ENCODE peak calls at places on chromosomes 1 and 21, in seven cellular contexts. O, H, K, J, F, G and S are unnamed samples.
A peak's percentile ranks its signal among the peaks of the same experiment; 100 is the strongest.

GRCh38 chr21:25313891-25314646 is 293.2 kb downstream of the MRPL39 start:
- DNase-seq in O (no peak), H (no peak), K (no peak), J (no peak), F (peak; percentile 56), G (no peak), S (no peak)

GRCh38 chr1:15543589-15544568 is 17.2 kb downstream of the DNAJC16 start:
- DNase-seq in O (no peak), H (no peak), K (no peak), J (peak; percentile 50), F (peak; percentile 81), G (no peak), S (no peak)

GRCh38 chr1:115492880-115493279 is 148.9 kb upstream of the VANGL1 start:
- DNase-seq in O (no peak), H (no peak), K (no peak), J (peak; percentile 15), F (peak; percentile 75), G (no peak), S (no peak)

GRCh38 chr1:53294557-53294956 is 33.3 kb downstream of the LRP8 start:
- DNase-seq in O (no peak), H (no peak), K (no peak), J (peak; percentile 48), F (peak; percentile 88), G (no peak), S (no peak)

GRCh38 chr1:227732586-227733308 is 2.4 kb downstream of the JMJD4 start:
- DNase-seq in O (no peak), H (peak; percentile 13), K (no peak), J (no peak), F (no peak), G (no peak), S (no peak)

GRCh38 chr1:171664976-171665375 is 12.5 kb upstream of the MYOC start:
- DNase-seq in O (no peak), H (no peak), K (no peak), J (no peak), F (peak; percentile 53), G (no peak), S (no peak)

GRCh38 chr1:3529099-3529729 is 74.7 kb downstream of the ARHGEF16 start:
- DNase-seq in O (no peak), H (no peak), K (peak; percentile 91), J (no peak), F (peak; percentile 54), G (no peak), S (peak; percentile 92)

GRCh38 chr1:108643492-108644333 is 17.2 kb downstream of the HENMT1 start:
- DNase-seq in O (peak; percentile 17), H (no peak), K (peak; percentile 68), J (peak; percentile 71), F (peak; percentile 80), G (no peak), S (peak; percentile 57)

GRCh38 chr1:44786841-44787426 is 1.0 kb downstream of the BEST4 start:
- DNase-seq in O (no peak), H (no peak), K (no peak), J (no peak), F (peak; percentile 23), G (no peak), S (no peak)

GRCh38 chr1:47805826-47806450 is 191.2 kb downstream of the TRABD2B start:
- DNase-seq in O (no peak), H (no peak), K (no peak), J (no peak), F (no peak), G (no peak), S (no peak)

GRCh38 chr1:182845379-182845778 is 6.2 kb downstream of the DHX9 start:
- DNase-seq in O (no peak), H (no peak), K (no peak), J (no peak), F (no peak), G (no peak), S (no peak)

GRCh38 chr1:12437629-12438028 is 180.4 kb downstream of the DHRS3 start:
- DNase-seq in O (no peak), H (no peak), K (no peak), J (no peak), F (no peak), G (no peak), S (no peak)
- H3K4me1 ChIP-seq in O (peaks cover 18% of the 10 kb centered on the region), H (no peaks in the 10 kb centered on the region), K (peaks cover 27% of the 10 kb centered on the region), J (peaks cover 18% of the 10 kb centered on the region), F (peaks cover 56% of the 10 kb centered on the region), G (peaks cover 16% of the 10 kb centered on the region), S (peaks cover 14% of the 10 kb centered on the region)

GRCh38 chr1:61271412-61271789 is 189.0 kb downstream of the NFIA start:
- DNase-seq in O (no peak), H (no peak), K (no peak), J (peak; percentile 11), F (no peak), G (no peak), S (no peak)

GRCh38 chr1:61273167-61273705 is 190.9 kb downstream of the NFIA start:
- DNase-seq in O (no peak), H (no peak), K (no peak), J (no peak), F (no peak), G (no peak), S (no peak)

GRCh38 chr1:61270761-61271411 is 188.5 kb downstream of the NFIA start:
- DNase-seq in O (no peak), H (no peak), K (no peak), J (peak; percentile 28), F (no peak), G (no peak), S (no peak)

GRCh38 chr1:61274979-61275378 is 192.6 kb downstream of the NFIA start:
- DNase-seq in O (no peak), H (no peak), K (no peak), J (no peak), F (no peak), G (no peak), S (no peak)

DNA sequence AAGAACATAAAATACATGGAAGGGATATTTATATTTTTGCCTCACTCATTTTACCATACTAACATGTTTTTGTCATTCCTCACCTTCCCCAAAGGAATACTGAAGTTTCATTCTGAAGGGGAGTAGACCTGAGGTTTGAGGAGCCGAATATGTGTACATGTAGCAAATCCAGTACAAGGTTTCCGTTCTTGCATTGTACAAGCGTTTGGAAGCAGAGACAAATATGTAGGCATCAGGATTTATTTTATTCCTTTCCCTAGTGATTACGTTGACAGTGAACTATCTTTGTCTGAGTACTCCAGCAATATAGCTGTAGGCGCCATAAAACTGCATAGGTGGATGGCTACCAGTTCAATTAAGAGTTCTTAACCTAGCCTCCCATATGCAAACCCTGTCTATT is 191.5 kb downstream of the NFIA start:
- DNase-seq in O (no peak), H (no peak), K (no peak), J (no peak), F (no peak), G (no peak), S (no peak)
- H3K27ac ChIP-seq in O (no peak overlapping the region), H (no peak overlapping the region), K (no peak overlapping the region), J (no peak overlapping the region), F (no peak overlapping the region), G (no peak overlapping the region), S (no peak overlapping the region)

GRCh38 chr1:65176571-65176970 is 28.6 kb downstream of the AK4 start:
- DNase-seq in O (no peak), H (no peak), K (no peak), J (no peak), F (no peak), G (no peak), S (no peak)
- H3K4me1 ChIP-seq in O (peaks cover 7% of the 10 kb centered on the region), H (peaks cover 22% of the 10 kb centered on the region), K (no peaks in the 10 kb centered on the region), J (peaks cover 32% of the 10 kb centered on the region), F (peaks cover 37% of the 10 kb centered on the region), G (peaks cover 6% of the 10 kb centered on the region), S (peaks cover 5% of the 10 kb centered on the region)

GRCh38 chr1:201355471-201355870 is 22.0 kb downstream of the TNNT2 start:
- DNase-seq in O (no peak), H (no peak), K (no peak), J (no peak), F (no peak), G (no peak), S (no peak)
- H3K27ac ChIP-seq in O (no peak overlapping the region), H (no peak overlapping the region), K (no peak overlapping the region), J (no peak overlapping the region), F (no peak overlapping the region), G (no peak overlapping the region), S (no peak overlapping the region)

GRCh38 chr1:91057784-91058183 is 35.9 kb upstream of the ZNF644 start:
- DNase-seq in O (no peak), H (no peak), K (no peak), J (no peak), F (no peak), G (no peak), S (no peak)
- H3K4me1 ChIP-seq in O (no peaks in the 10 kb centered on the region), H (no peaks in the 10 kb centered on the region), K (no peaks in the 10 kb centered on the region), J (no peaks in the 10 kb centered on the region), F (no peaks in the 10 kb centered on the region), G (no peaks in the 10 kb centered on the region), S (no peaks in the 10 kb centered on the region)

GRCh38 chr1:26789612-26789865 is 1.8 kb downstream of the PIGV start:
- DNase-seq in O (no peak), H (no peak), K (no peak), J (no peak), F (no peak), G (no peak), S (no peak)
- H3K27ac ChIP-seq in O (no peak overlapping the region), H (no peak overlapping the region), K (no peak overlapping the region), J (no peak overlapping the region), F (no peak overlapping the region), G (no peak overlapping the region), S (peak overlapping the region; percentile 99)